ENCODE peak calls at places on chromosome 11, in four cellular contexts. W is GM12892, O is K562, K is H1. D is an unnamed sample.

GRCh38 chr11:94924074-94925031 is 49.0 kb downstream of the CWC15 start:
- DNase-seq in W (no peak), O (no peak), K (no peak), D (peak)

GRCh38 chr11:119742263-119742861 is 13.4 kb upstream of the NECTIN1 start:
- DNase-seq in W (no peak), O (peak), K (peak), D (peak)

GRCh38 chr11:14308114-14308896 is 50.7 kb downstream of the RRAS2 start:
- DNase-seq in W (no peak), O (peak), K (no peak), D (peak)

GRCh38 chr11:62012451-62013265 is 45.2 kb upstream of the FTH1 start:
- DNase-seq in W (no peak), O (no peak), K (no peak), D (no peak)

GRCh38 chr11:7019500-7020182 is 505 bp downstream of the ZNF214 start:
- DNase-seq in W (no peak), O (no peak), K (peak), D (no peak)

GRCh38 chr11:22677153-22677890 is 10.9 kb downstream of the GAS2 start:
- DNase-seq in W (no peak), O (no peak), K (no peak), D (no peak)

GRCh38 chr11:120404495-120404894 is 68.3 kb downstream of the ARHGEF12 start:
- DNase-seq in W (no peak), O (no peak), K (no peak), D (no peak)

GRCh38 chr11:47236482-47236881 is 12.1 kb downstream of the ACP2 start:
- DNase-seq in W (no peak), O (no peak), K (no peak), D (peak)

GRCh38 chr11:119650251-119650650 is 78.7 kb downstream of the NECTIN1 start:
- DNase-seq in W (no peak), O (no peak), K (no peak), D (no peak)

GRCh38 chr11:76769645-76770586 is 13.2 kb upstream of the TSKU start:
- DNase-seq in W (no peak), O (no peak), K (no peak), D (no peak)

GRCh38 chr11:64799256-64799924 is 3.6 kb downstream of the MAP4K2 start:
- DNase-seq in W (peak), O (no peak), K (no peak), D (no peak)

GRCh38 chr11:5531053-5531831 is 14.7 kb upstream of the UBQLNL start:
- DNase-seq in W (no peak), O (peak), K (no peak), D (no peak)

GRCh38 chr11:10629431-10630002 is 61.1 kb upstream of the LYVE1 start:
- DNase-seq in W (no peak), O (no peak), K (peak), D (no peak)

GRCh38 chr11:117045196-117045595 is 53.0 kb downstream of the SIK3 start:
- DNase-seq in W (no peak), O (no peak), K (no peak), D (no peak)

GRCh38 chr11:103091441-103091809 is 535 bp downstream of the DCUN1D5 start:
- DNase-seq in W (peak), O (no peak), K (peak), D (peak)

GRCh38 chr11:8006349-8006977 is 19.3 kb downstream of the EIF3F start:
- DNase-seq in W (no peak), O (peak), K (peak), D (peak)

GRCh38 chr11:81907996-81908395 is 825.7 kb downstream of the FAM181B start:
- DNase-seq in W (no peak), O (no peak), K (no peak), D (no peak)

GRCh38 chr11:75499423-75500305 is 26.1 kb downstream of the GDPD5 start:
- DNase-seq in W (no peak), O (no peak), K (no peak), D (no peak)

GRCh38 chr11:70314730-70315129 is 44.2 kb downstream of the PPFIA1 start:
- DNase-seq in W (no peak), O (no peak), K (no peak), D (no peak)

GRCh38 chr11:60867871-60868681 is 734 bp downstream of the ZP1 start:
- DNase-seq in W (no peak), O (no peak), K (no peak), D (no peak)

GRCh38 chr11:104094576-104094975 is 58.1 kb downstream of the DDI1 start:
- DNase-seq in W (no peak), O (no peak), K (no peak), D (no peak)
- TF ChIP-seq TAF1 in W (no peak), O (no peak), K (no peak), D (no peak)

GRCh38 chr11:12135185-12135584 is 24.8 kb downstream of the MICAL2 start:
- DNase-seq in W (no peak), O (no peak), K (no peak), D (no peak)
- TF ChIP-seq TAF1 in W (no peak), O (no peak), K (no peak), D (no peak)

DNA sequence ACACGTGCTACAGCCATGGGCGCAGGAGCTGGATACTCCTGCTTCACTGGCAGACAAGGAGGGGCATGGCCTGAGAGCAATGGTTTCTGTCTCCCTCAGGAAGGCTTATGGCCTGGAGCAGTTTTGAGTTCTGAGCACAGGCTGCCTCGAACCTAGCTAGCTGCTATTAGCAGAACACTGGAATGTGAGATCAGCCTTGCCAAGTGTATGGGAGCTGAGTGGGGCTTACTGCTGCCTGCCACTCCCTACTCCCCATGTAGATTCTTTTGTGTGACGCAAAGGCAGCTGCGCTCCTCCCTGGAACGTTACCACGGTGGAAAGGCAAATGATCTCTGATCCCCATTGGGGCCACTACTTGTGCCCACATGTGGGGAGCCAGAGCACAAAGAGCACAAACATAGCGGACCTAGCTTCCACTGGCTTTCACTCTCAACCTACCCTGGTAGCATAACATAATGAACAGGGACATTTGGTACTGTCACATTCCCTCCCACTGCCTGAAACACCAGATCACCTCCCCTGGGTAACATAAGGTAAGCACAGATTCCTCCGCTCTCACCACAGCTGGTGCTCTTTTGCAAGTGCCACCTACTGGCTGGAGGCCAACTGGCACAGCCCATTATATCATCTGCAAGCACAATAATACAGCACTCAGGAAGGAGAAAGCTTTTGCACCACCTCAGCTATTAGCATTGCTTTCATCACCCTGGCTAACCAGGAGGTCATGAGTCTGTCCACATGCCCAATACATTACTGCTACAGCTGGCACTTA is 84.6 kb upstream of the GUCY1A2 start:
- DNase-seq in W (no peak), O (no peak), K (no peak), D (no peak)
- TF ChIP-seq TAF1 in W (no peak), O (no peak), K (no peak), D (no peak)

GRCh38 chr11:20053572-20053971 is 106.7 kb downstream of the DBX1 start:
- DNase-seq in W (no peak), O (no peak), K (no peak), D (no peak)

GRCh38 chr11:20057055-20057943 is 103.0 kb downstream of the DBX1 start:
- DNase-seq in W (no peak), O (no peak), K (no peak), D (peak)

GRCh38 chr11:20056109-20057054 is 103.9 kb downstream of the DBX1 start:
- DNase-seq in W (no peak), O (no peak), K (no peak), D (no peak)

GRCh38 chr11:20054584-20054983 is 105.7 kb downstream of the DBX1 start:
- DNase-seq in W (no peak), O (no peak), K (no peak), D (no peak)

DNA sequence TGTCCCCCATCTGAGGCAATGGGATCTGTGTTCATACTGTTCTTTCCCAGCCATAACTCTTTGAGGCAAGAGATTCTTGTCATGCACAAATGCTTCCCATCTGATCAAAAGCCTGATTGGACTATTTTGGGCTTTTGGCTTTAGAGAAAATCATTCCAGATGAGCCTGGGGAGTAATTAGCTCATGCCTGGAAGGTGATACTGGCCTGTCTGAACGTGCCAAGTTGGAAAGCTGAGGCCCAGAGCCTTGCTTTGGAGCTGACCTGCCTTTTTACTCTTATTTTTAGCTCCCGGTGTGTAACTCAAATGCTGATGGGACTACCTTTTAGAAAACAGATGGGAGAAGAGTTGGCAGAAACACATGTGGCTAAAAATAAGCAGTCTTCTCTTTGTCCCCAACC is 105.0 kb downstream of the DBX1 start:
- DNase-seq in W (no peak), O (no peak), K (no peak), D (peak)
- TF ChIP-seq TAF1 in W (no peak), O (no peak), K (no peak), D (no peak)

GRCh38 chr11:91859666-91860065 is 365.0 kb upstream of the FAT3 start:
- DNase-seq in W (no peak), O (no peak), K (no peak), D (peak)
- TF ChIP-seq TAF1 in W (no peak), O (no peak), K (no peak), D (no peak)

DNA sequence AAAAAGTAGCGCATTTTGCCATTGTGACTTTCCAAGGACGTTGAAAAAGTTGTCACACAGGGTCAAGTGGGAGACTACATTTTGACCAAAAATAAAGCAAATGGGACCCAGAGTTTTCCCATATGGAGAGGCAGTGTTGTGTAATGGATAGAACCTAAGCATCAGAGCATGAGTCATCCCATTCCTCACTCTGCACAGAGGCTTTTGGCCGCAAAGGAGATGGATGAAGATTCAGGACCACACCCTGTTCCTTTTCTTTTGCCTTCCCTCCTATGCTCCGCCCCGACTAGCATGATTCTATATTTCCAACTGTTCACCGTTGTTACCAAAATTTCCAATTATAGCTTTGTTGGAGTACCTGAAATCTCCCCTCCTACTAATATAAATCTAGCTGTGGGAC is 921.7 kb upstream of the TENM4 start:
- DNase-seq in W (no peak), O (no peak), K (no peak), D (no peak)
- TF ChIP-seq TAF1 in W (no peak), O (no peak), K (no peak), D (no peak)

D was measured in SK-N-SH.